ENCODE peak calls at places on chromosome 10, in eight cellular contexts. One of them, this sample, is unnamed.

GRCh38 chr10:16989826-16990293 is 139.8 kb downstream of the CUBN start:
- DNase-seq in ovary: no peak
- DNase-seq in type B pancreatic cell: no peak
- DNase-seq in HFF-Myc: no peak
- DNase-seq in CD4-positive, alpha-beta T cell: no peak
- DNase-seq in endothelial cell: no peak
- DNase-seq in brain microvascular endothelial cell: no peak
- DNase-seq in kidney epithelial cell: no peak
- DNase-seq in this sample: no peak

GRCh38 chr10:4303045-4303444 is 518.0 kb upstream of the KLF6 start:
- DNase-seq in HFF-Myc: no peak
- DNase-seq in type B pancreatic cell: no peak
- DNase-seq in endothelial cell: no peak
- DNase-seq in kidney epithelial cell: no peak
- DNase-seq in CD4-positive, alpha-beta T cell: no peak
- DNase-seq in brain microvascular endothelial cell: peak
- DNase-seq in ovary: no peak
- DNase-seq in this sample: no peak

GRCh38 chr10:33116293-33116697 is 158.3 kb upstream of the ITGB1 start:
- DNase-seq in endothelial cell: peak
- DNase-seq in brain microvascular endothelial cell: peak
- DNase-seq in CD4-positive, alpha-beta T cell: no peak
- DNase-seq in ovary: peak
- DNase-seq in type B pancreatic cell: no peak
- DNase-seq in kidney epithelial cell: no peak
- DNase-seq in HFF-Myc: no peak
- DNase-seq in this sample: no peak

GRCh38 chr10:25934673-25935139 is 677 bp downstream of the MYO3A start:
- DNase-seq in HFF-Myc: no peak
- DNase-seq in type B pancreatic cell: peak
- DNase-seq in CD4-positive, alpha-beta T cell: no peak
- DNase-seq in brain microvascular endothelial cell: no peak
- DNase-seq in ovary: no peak
- DNase-seq in kidney epithelial cell: no peak
- DNase-seq in endothelial cell: peak
- DNase-seq in this sample: no peak

GRCh38 chr10:109480836-109481235 is 442.5 kb downstream of the XPNPEP1 start:
- DNase-seq in HFF-Myc: no peak
- DNase-seq in CD4-positive, alpha-beta T cell: no peak
- DNase-seq in kidney epithelial cell: no peak
- DNase-seq in brain microvascular endothelial cell: no peak
- DNase-seq in endothelial cell: no peak
- DNase-seq in ovary: no peak
- DNase-seq in type B pancreatic cell: no peak
- DNase-seq in this sample: no peak

GRCh38 chr10:52949899-52950298 is 177.3 kb upstream of the MBL2 start:
- DNase-seq in endothelial cell: no peak
- DNase-seq in brain microvascular endothelial cell: no peak
- DNase-seq in kidney epithelial cell: no peak
- DNase-seq in HFF-Myc: no peak
- DNase-seq in type B pancreatic cell: no peak
- DNase-seq in ovary: no peak
- DNase-seq in CD4-positive, alpha-beta T cell: no peak
- DNase-seq in this sample: no peak

GRCh38 chr10:110395350-110396283 is 90.9 kb upstream of the SMNDC1 start:
- DNase-seq in kidney epithelial cell: peak
- DNase-seq in endothelial cell: no peak
- DNase-seq in HFF-Myc: peak
- DNase-seq in CD4-positive, alpha-beta T cell: no peak
- DNase-seq in type B pancreatic cell: no peak
- DNase-seq in ovary: peak
- DNase-seq in brain microvascular endothelial cell: peak
- DNase-seq in this sample: no peak

GRCh38 chr10:131653550-131654470 is 247.0 kb upstream of the PPP2R2D start:
- DNase-seq in HFF-Myc: no peak
- DNase-seq in CD4-positive, alpha-beta T cell: no peak
- DNase-seq in type B pancreatic cell: no peak
- DNase-seq in brain microvascular endothelial cell: no peak
- DNase-seq in kidney epithelial cell: no peak
- DNase-seq in ovary: no peak
- DNase-seq in endothelial cell: no peak
- DNase-seq in this sample: no peak

GRCh38 chr10:18666810-18667209 is 7.6 kb downstream of the ARL5B start:
- DNase-seq in type B pancreatic cell: no peak
- DNase-seq in ovary: no peak
- DNase-seq in kidney epithelial cell: no peak
- DNase-seq in HFF-Myc: no peak
- DNase-seq in CD4-positive, alpha-beta T cell: no peak
- DNase-seq in brain microvascular endothelial cell: no peak
- DNase-seq in endothelial cell: no peak
- DNase-seq in this sample: no peak

GRCh38 chr10:77620731-77621130 is 16.9 kb downstream of the KCNMA1 start:
- DNase-seq in ovary: no peak
- DNase-seq in kidney epithelial cell: no peak
- DNase-seq in endothelial cell: no peak
- DNase-seq in HFF-Myc: no peak
- DNase-seq in brain microvascular endothelial cell: peak
- DNase-seq in CD4-positive, alpha-beta T cell: no peak
- DNase-seq in type B pancreatic cell: no peak
- DNase-seq in this sample: no peak

GRCh38 chr10:93746844-93747284 is 10.9 kb upstream of the LGI1 start:
- DNase-seq in brain microvascular endothelial cell: peak
- DNase-seq in endothelial cell: peak
- DNase-seq in HFF-Myc: peak
- DNase-seq in type B pancreatic cell: no peak
- DNase-seq in ovary: no peak
- DNase-seq in CD4-positive, alpha-beta T cell: no peak
- DNase-seq in kidney epithelial cell: peak
- DNase-seq in this sample: peak

GRCh38 chr10:6528198-6528950 is 51.7 kb downstream of the PRKCQ start:
- DNase-seq in type B pancreatic cell: no peak
- DNase-seq in brain microvascular endothelial cell: no peak
- DNase-seq in ovary: no peak
- DNase-seq in CD4-positive, alpha-beta T cell: no peak
- DNase-seq in HFF-Myc: no peak
- DNase-seq in endothelial cell: no peak
- DNase-seq in kidney epithelial cell: no peak
- DNase-seq in this sample: peak

GRCh38 chr10:6580279-6581029 is 378 bp upstream of the PRKCQ start:
- DNase-seq in type B pancreatic cell: peak
- DNase-seq in brain microvascular endothelial cell: peak
- DNase-seq in HFF-Myc: no peak
- DNase-seq in CD4-positive, alpha-beta T cell: peak
- DNase-seq in kidney epithelial cell: no peak
- DNase-seq in endothelial cell: peak
- DNase-seq in ovary: peak
- DNase-seq in this sample: peak

GRCh38 chr10:116127296-116127695 is 145.7 kb downstream of the GFRA1 start:
- DNase-seq in HFF-Myc: no peak
- DNase-seq in CD4-positive, alpha-beta T cell: no peak
- DNase-seq in type B pancreatic cell: no peak
- DNase-seq in kidney epithelial cell: no peak
- DNase-seq in ovary: no peak
- DNase-seq in brain microvascular endothelial cell: no peak
- DNase-seq in endothelial cell: no peak
- DNase-seq in this sample: peak

GRCh38 chr10:104406715-104407517 is 53.3 kb downstream of the CFAP58 start:
- DNase-seq in kidney epithelial cell: peak
- DNase-seq in HFF-Myc: peak
- DNase-seq in ovary: no peak
- DNase-seq in CD4-positive, alpha-beta T cell: no peak
- DNase-seq in type B pancreatic cell: no peak
- DNase-seq in endothelial cell: no peak
- DNase-seq in brain microvascular endothelial cell: peak
- DNase-seq in this sample: no peak

GRCh38 chr10:124384142-124384541 is 34.6 kb downstream of the OAT start:
- DNase-seq in brain microvascular endothelial cell: no peak
- DNase-seq in HFF-Myc: no peak
- DNase-seq in kidney epithelial cell: no peak
- DNase-seq in type B pancreatic cell: no peak
- DNase-seq in CD4-positive, alpha-beta T cell: no peak
- DNase-seq in ovary: no peak
- DNase-seq in endothelial cell: no peak
- DNase-seq in this sample: no peak

GRCh38 chr10:91061608-91062007 is 140.7 kb upstream of the ANKRD1 start:
- DNase-seq in endothelial cell: no peak
- DNase-seq in kidney epithelial cell: no peak
- DNase-seq in HFF-Myc: no peak
- DNase-seq in type B pancreatic cell: no peak
- DNase-seq in CD4-positive, alpha-beta T cell: no peak
- DNase-seq in ovary: no peak
- DNase-seq in brain microvascular endothelial cell: no peak
- DNase-seq in this sample: no peak

GRCh38 chr10:368579-369255 is 233.5 kb downstream of the ZMYND11 start:
- DNase-seq in CD4-positive, alpha-beta T cell: no peak
- DNase-seq in kidney epithelial cell: no peak
- DNase-seq in ovary: no peak
- DNase-seq in type B pancreatic cell: no peak
- DNase-seq in endothelial cell: no peak
- DNase-seq in HFF-Myc: no peak
- DNase-seq in brain microvascular endothelial cell: no peak
- DNase-seq in this sample: no peak
- TF ChIP-seq CTCF in CD4-positive, alpha-beta T cell: no peak
- TF ChIP-seq CTCF in kidney epithelial cell: no peak
- TF ChIP-seq CTCF in ovary: no peak
- TF ChIP-seq CTCF in type B pancreatic cell: no peak
- TF ChIP-seq CTCF in endothelial cell: no peak
- TF ChIP-seq CTCF in HFF-Myc: no peak
- TF ChIP-seq CTCF in brain microvascular endothelial cell: no peak
- TF ChIP-seq CTCF in this sample: no peak

GRCh38 chr10:31524458-31524857 is 205.4 kb downstream of the ZEB1 start:
- DNase-seq in HFF-Myc: no peak
- DNase-seq in type B pancreatic cell: no peak
- DNase-seq in kidney epithelial cell: no peak
- DNase-seq in ovary: no peak
- DNase-seq in brain microvascular endothelial cell: no peak
- DNase-seq in endothelial cell: no peak
- DNase-seq in CD4-positive, alpha-beta T cell: no peak
- DNase-seq in this sample: no peak
- TF ChIP-seq CTCF in HFF-Myc: no peak
- TF ChIP-seq CTCF in type B pancreatic cell: no peak
- TF ChIP-seq CTCF in kidney epithelial cell: no peak
- TF ChIP-seq CTCF in ovary: no peak
- TF ChIP-seq CTCF in brain microvascular endothelial cell: no peak
- TF ChIP-seq CTCF in endothelial cell: no peak
- TF ChIP-seq CTCF in CD4-positive, alpha-beta T cell: no peak
- TF ChIP-seq CTCF in this sample: no peak

GRCh38 chr10:63795461-63795860 is 274.3 kb downstream of the REEP3 start:
- DNase-seq in CD4-positive, alpha-beta T cell: no peak
- DNase-seq in endothelial cell: no peak
- DNase-seq in ovary: no peak
- DNase-seq in HFF-Myc: no peak
- DNase-seq in type B pancreatic cell: no peak
- DNase-seq in kidney epithelial cell: no peak
- DNase-seq in brain microvascular endothelial cell: no peak
- DNase-seq in this sample: no peak

GRCh38 chr10:63801139-63801538 is 279.9 kb downstream of the REEP3 start:
- DNase-seq in type B pancreatic cell: no peak
- DNase-seq in endothelial cell: no peak
- DNase-seq in ovary: no peak
- DNase-seq in CD4-positive, alpha-beta T cell: no peak
- DNase-seq in brain microvascular endothelial cell: no peak
- DNase-seq in HFF-Myc: no peak
- DNase-seq in kidney epithelial cell: no peak
- DNase-seq in this sample: no peak

GRCh38 chr10:63799511-63799910 is 278.3 kb downstream of the REEP3 start:
- DNase-seq in kidney epithelial cell: no peak
- DNase-seq in CD4-positive, alpha-beta T cell: no peak
- DNase-seq in type B pancreatic cell: no peak
- DNase-seq in HFF-Myc: no peak
- DNase-seq in brain microvascular endothelial cell: no peak
- DNase-seq in ovary: no peak
- DNase-seq in endothelial cell: no peak
- DNase-seq in this sample: no peak

GRCh38 chr10:63798599-63799498 is 277.6 kb downstream of the REEP3 start:
- DNase-seq in ovary: peak
- DNase-seq in HFF-Myc: peak
- DNase-seq in type B pancreatic cell: no peak
- DNase-seq in CD4-positive, alpha-beta T cell: no peak
- DNase-seq in endothelial cell: peak
- DNase-seq in kidney epithelial cell: peak
- DNase-seq in brain microvascular endothelial cell: peak
- DNase-seq in this sample: no peak
- TF ChIP-seq CTCF in ovary: no peak
- TF ChIP-seq CTCF in HFF-Myc: no peak
- TF ChIP-seq CTCF in type B pancreatic cell: no peak
- TF ChIP-seq CTCF in CD4-positive, alpha-beta T cell: no peak
- TF ChIP-seq CTCF in endothelial cell: no peak
- TF ChIP-seq CTCF in kidney epithelial cell: no peak
- TF ChIP-seq CTCF in brain microvascular endothelial cell: peak
- TF ChIP-seq CTCF in this sample: peak

DNA sequence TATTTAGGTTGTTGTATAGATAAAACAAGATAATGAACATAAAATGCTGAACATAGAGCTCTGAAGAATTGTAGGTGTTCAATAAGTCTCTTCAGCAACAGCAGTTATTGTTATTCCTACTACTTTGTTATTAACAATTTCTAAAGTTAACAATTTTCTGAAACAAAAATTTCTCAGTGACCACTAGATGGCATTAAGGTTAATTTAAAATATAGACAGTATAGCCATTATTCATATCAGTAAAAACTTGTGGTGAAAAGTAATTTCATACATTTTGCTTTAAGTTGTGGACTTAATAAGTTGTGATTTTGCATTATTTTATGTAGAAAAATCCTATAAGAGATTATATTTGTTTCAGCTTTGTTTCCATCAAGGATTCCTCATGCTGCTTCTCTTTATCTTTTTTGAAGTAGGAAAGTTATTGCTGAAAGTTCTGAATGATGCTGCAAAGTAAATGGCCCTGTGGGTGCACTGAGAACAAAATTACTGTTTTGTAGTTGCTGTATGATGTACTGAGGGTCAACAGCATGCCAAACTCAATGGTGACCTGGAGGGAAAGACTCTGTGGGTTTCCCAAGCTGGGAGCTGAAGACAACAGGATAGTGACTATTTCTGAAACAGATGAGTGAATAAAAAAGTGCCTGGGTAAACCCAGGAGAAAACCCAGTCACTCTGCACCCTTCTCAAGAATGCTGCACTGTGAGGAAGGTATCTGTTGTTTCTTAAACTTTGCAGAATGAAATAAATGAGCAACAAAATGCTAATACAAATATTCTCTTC is 253.6 kb downstream of the KIF20B start:
- DNase-seq in endothelial cell: no peak
- DNase-seq in CD4-positive, alpha-beta T cell: no peak
- DNase-seq in HFF-Myc: no peak
- DNase-seq in type B pancreatic cell: no peak
- DNase-seq in kidney epithelial cell: no peak
- DNase-seq in brain microvascular endothelial cell: no peak
- DNase-seq in ovary: no peak
- DNase-seq in this sample: no peak
- TF ChIP-seq CTCF in endothelial cell: peak
- TF ChIP-seq CTCF in CD4-positive, alpha-beta T cell: no peak
- TF ChIP-seq CTCF in HFF-Myc: no peak
- TF ChIP-seq CTCF in type B pancreatic cell: peak
- TF ChIP-seq CTCF in kidney epithelial cell: no peak
- TF ChIP-seq CTCF in brain microvascular endothelial cell: no peak
- TF ChIP-seq CTCF in ovary: no peak
- TF ChIP-seq CTCF in this sample: peak

DNA sequence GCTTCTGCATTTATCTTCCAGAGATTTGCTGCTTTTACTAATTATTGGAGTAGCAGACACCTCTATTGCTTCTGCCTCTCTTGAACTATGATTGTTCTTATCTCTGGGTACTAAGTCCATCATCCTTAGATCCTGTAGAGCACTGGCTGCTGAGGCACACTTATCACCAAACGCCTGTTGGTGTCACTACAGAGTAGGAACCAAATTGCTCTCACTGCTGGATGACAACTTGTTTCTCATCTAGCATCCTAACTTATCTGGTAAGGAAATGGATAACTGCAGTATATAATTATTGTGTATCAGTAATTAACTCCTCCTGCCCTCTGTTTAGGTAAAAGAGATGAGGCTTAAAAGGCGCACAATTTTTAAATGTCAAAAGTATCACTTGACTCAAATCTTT is 1059.4 kb downstream of the NRG3 start:
- DNase-seq in HFF-Myc: no peak
- DNase-seq in endothelial cell: no peak
- DNase-seq in type B pancreatic cell: no peak
- DNase-seq in CD4-positive, alpha-beta T cell: no peak
- DNase-seq in ovary: no peak
- DNase-seq in brain microvascular endothelial cell: no peak
- DNase-seq in kidney epithelial cell: no peak
- DNase-seq in this sample: no peak
- TF ChIP-seq CTCF in HFF-Myc: peak
- TF ChIP-seq CTCF in endothelial cell: no peak
- TF ChIP-seq CTCF in type B pancreatic cell: peak
- TF ChIP-seq CTCF in CD4-positive, alpha-beta T cell: no peak
- TF ChIP-seq CTCF in ovary: no peak
- TF ChIP-seq CTCF in brain microvascular endothelial cell: no peak
- TF ChIP-seq CTCF in kidney epithelial cell: peak
- TF ChIP-seq CTCF in this sample: peak

This sample was measured in osteocyte.